ENCODE peak calls at places on chromosomes 13 and 19, in ten cellular contexts. P is pancreas; N is A172; B is stimulated activated CD4-positive, alpha-beta T cell treated with anti-CD3 and anti-CD28 coated beads, Interleukin-4, amount 100 ng/mL, for 24 hours; K is stimulated activated CD8-positive, alpha-beta memory T cell treated with anti-CD3 and anti-CD28 coated beads, Interleukin-4, amount 100 ng/mL, for 24 hours; Q is cardiac fibroblast; T is ureter; I is AG09319; W is progenitor cell of endocrine pancreas; Y is Ammon's horn. G is an unnamed sample.

GRCh38 chr19:3458595-3459284 is 21.6 kb downstream of the SMIM24 start:
- DNase-seq in W (no peak), P (peak), N (peak), T (no peak), Q (peak), Y (peak), K (no peak), I (no peak), B (no peak), G (peak)

GRCh38 chr19:3834349-3835054 is 34.3 kb downstream of the ZFR2 start:
- DNase-seq in Q (no peak), K (no peak), P (no peak), B (no peak), W (no peak), Y (no peak), N (no peak), I (no peak), T (no peak), G (no peak)

GRCh38 chr13:104442541-104442940 is 1376.3 kb upstream of the SLC10A2 start:
- DNase-seq in N (no peak), W (no peak), Y (no peak), T (no peak), B (no peak), Q (no peak), K (no peak), P (no peak), I (no peak), G (no peak)

GRCh38 chr19:18203408-18203862 is 407 bp downstream of the RAB3A start:
- DNase-seq in B (peak), N (no peak), P (no peak), Q (no peak), K (no peak), T (no peak), W (no peak), Y (peak), I (no peak), G (no peak)

GRCh38 chr19:7505682-7506384 is 10.1 kb upstream of the ZNF358 start:
- DNase-seq in P (no peak), Y (no peak), I (no peak), B (no peak), K (no peak), T (no peak), W (no peak), Q (no peak), N (peak), G (no peak)

GRCh38 chr13:74751739-74752138 is 617.5 kb upstream of the KLF12 start:
- DNase-seq in T (no peak), K (no peak), B (no peak), Q (no peak), P (no peak), Y (no peak), I (no peak), W (no peak), N (no peak), G (no peak)

GRCh38 chr13:87324558-87324957 is 346.6 kb upstream of the SLITRK5 start:
- DNase-seq in I (no peak), Y (no peak), Q (no peak), P (no peak), T (no peak), W (no peak), N (no peak), K (no peak), B (no peak), G (no peak)

GRCh38 chr13:110312669-110313031 is 5.6 kb downstream of the COL4A2 start:
- DNase-seq in W (no peak), T (no peak), Q (peak), K (no peak), B (no peak), P (no peak), N (peak), I (no peak), Y (no peak), G (no peak)

GRCh38 chr13:80040219-80040976 is 300.5 kb downstream of the SPRY2 start:
- DNase-seq in N (peak), K (no peak), I (peak), T (no peak), Y (no peak), W (no peak), Q (peak), B (no peak), P (no peak), G (no peak)

GRCh38 chr13:39406688-39407087 is 196.3 kb downstream of the LHFPL6 start:
- DNase-seq in Y (no peak), I (no peak), W (no peak), T (no peak), Q (no peak), K (no peak), B (no peak), P (no peak), N (no peak), G (no peak)

GRCh38 chr19:2282062-2282861 is at the start of gene PEAK3:
- DNase-seq in B (peak), N (peak), Y (peak), W (no peak), I (no peak), Q (peak), T (peak), P (peak), K (no peak), G (peak)

GRCh38 chr13:114106991-114107685 is 25.3 kb downstream of the RASA3 start:
- DNase-seq in P (no peak), W (no peak), I (no peak), K (no peak), Y (no peak), N (no peak), Q (no peak), T (no peak), B (no peak), G (no peak)

GRCh38 chr19:38440592-38440991 is 7.1 kb downstream of the RYR1 start:
- DNase-seq in P (no peak), T (no peak), B (no peak), I (no peak), W (no peak), K (no peak), Y (no peak), N (no peak), Q (no peak), G (no peak)

GRCh38 chr13:106176103-106176502 is 359.4 kb downstream of the EFNB2 start:
- DNase-seq in N (peak), B (no peak), Y (no peak), K (no peak), Q (peak), P (no peak), I (no peak), T (no peak), W (no peak), G (no peak)

GRCh38 chr19:18488403-18488723 is 33.5 kb downstream of the ELL start:
- DNase-seq in P (no peak), T (no peak), W (no peak), I (no peak), B (no peak), Q (no peak), N (peak), K (no peak), Y (no peak), G (no peak)

GRCh38 chr19:2171349-2172145 is 7.8 kb downstream of the DOT1L start:
- DNase-seq in Y (no peak), Q (peak), I (no peak), P (no peak), W (no peak), T (no peak), K (peak), N (no peak), B (peak), G (no peak)

GRCh38 chr13:32745509-32745908 is 159.3 kb downstream of the PDS5B start:
- DNase-seq in N (no peak), I (no peak), W (no peak), Q (no peak), P (no peak), B (no peak), Y (no peak), T (no peak), K (no peak), G (no peak)

GRCh38 chr19:15437355-15438123 is 12.2 kb downstream of the WIZ start:
- DNase-seq in Y (no peak), I (no peak), B (no peak), T (no peak), Q (no peak), W (no peak), P (no peak), K (no peak), N (no peak), G (no peak)

GRCh38 chr19:16040642-16041041 is 35.7 kb upstream of the TPM4 start:
- DNase-seq in Y (no peak), W (no peak), Q (peak), P (no peak), T (no peak), I (no peak), K (no peak), N (no peak), B (no peak), G (no peak)

GRCh38 chr13:39942901-39943273 is 287.4 kb downstream of the COG6 start:
- DNase-seq in Q (peak), P (peak), B (peak), Y (peak), I (peak), K (peak), W (peak), N (peak), T (peak), G (peak)

GRCh38 chr13:114132419-114133121 is at the start of gene RASA3:
- DNase-seq in N (peak), W (peak), K (no peak), I (peak), P (peak), T (peak), Q (peak), B (peak), Y (peak), G (peak)

GRCh38 chr13:109941221-109941620 is 154.8 kb upstream of the IRS2 start:
- DNase-seq in B (no peak), P (no peak), K (no peak), Y (no peak), T (no peak), N (peak), Q (no peak), I (no peak), W (no peak), G (no peak)

GRCh38 chr19:57398868-57399267 is 9.2 kb downstream of the ZNF548 start:
- DNase-seq in B (no peak), P (no peak), I (no peak), N (no peak), T (no peak), W (no peak), K (no peak), Q (no peak), Y (no peak), G (no peak)

GRCh38 chr13:98487522-98487921 is 89.4 kb downstream of the STK24 start:
- DNase-seq in N (no peak), W (no peak), Y (no peak), I (no peak), P (no peak), T (no peak), K (no peak), Q (no peak), B (no peak), G (no peak)

GRCh38 chr13:99985243-99985874 is 3.8 kb downstream of the ZIC2 start:
- DNase-seq in B (no peak), W (no peak), T (no peak), K (no peak), N (no peak), Q (no peak), Y (no peak), P (no peak), I (no peak), G (no peak)

GRCh38 chr19:511101-511841 is 4.0 kb downstream of the TPGS1 start:
- DNase-seq in P (peak), Y (peak), N (peak), B (peak), I (no peak), T (no peak), Q (peak), K (peak), W (no peak), G (no peak)

GRCh38 chr13:111480976-111481375 is 160.5 kb downstream of the TEX29 start:
- DNase-seq in K (no peak), I (no peak), N (no peak), B (no peak), Y (no peak), W (no peak), P (no peak), T (peak), Q (no peak), G (no peak)

GRCh38 chr19:11736696-11737095 is 2.0 kb downstream of the ZNF823 start:
- DNase-seq in W (no peak), T (peak), N (peak), B (peak), Q (peak), P (peak), K (no peak), Y (peak), I (no peak), G (peak)

GRCh38 chr13:109345433-109345941 is 440.9 kb downstream of the IRS2 start:
- DNase-seq in P (no peak), Y (no peak), Q (peak), W (no peak), T (no peak), K (no peak), N (peak), I (no peak), B (no peak), G (no peak)

GRCh38 chr19:42079886-42080763 is 4.2 kb downstream of the ZNF574 start:
- DNase-seq in W (no peak), P (no peak), I (no peak), Q (no peak), K (no peak), N (no peak), Y (no peak), T (no peak), B (no peak), G (no peak)

GRCh38 chr13:25929816-25930215 is 122.0 kb downstream of the SHISA2 start:
- DNase-seq in Y (no peak), Q (no peak), K (no peak), N (no peak), B (no peak), T (no peak), P (no peak), I (no peak), W (no peak), G (no peak)

GRCh38 chr19:2553510-2553909 is 77.6 kb downstream of the GADD45B start:
- DNase-seq in K (no peak), B (no peak), I (no peak), P (no peak), W (no peak), T (no peak), N (no peak), Q (no peak), Y (no peak), G (no peak)

GRCh38 chr13:33318744-33319143 is 33.2 kb upstream of the STARD13 start:
- DNase-seq in P (no peak), T (no peak), Y (no peak), N (no peak), Q (peak), K (no peak), I (no peak), B (no peak), W (no peak), G (no peak)

GRCh38 chr13:41546372-41547252 is 89.3 kb downstream of the RGCC start:
- DNase-seq in N (peak), Q (peak), K (no peak), T (no peak), I (no peak), P (no peak), W (no peak), B (no peak), Y (no peak), G (peak)

GRCh38 chr13:51457086-51457485 is 4.2 kb upstream of the INTS6 start:
- DNase-seq in Y (no peak), I (no peak), N (no peak), Q (no peak), K (no peak), W (no peak), T (no peak), P (no peak), B (no peak), G (no peak)

GRCh38 chr13:90531744-90532143 is 815.7 kb upstream of the MIR17HG start:
- DNase-seq in Q (no peak), K (no peak), I (no peak), N (no peak), B (no peak), T (no peak), P (no peak), W (no peak), Y (no peak), G (no peak)

GRCh38 chr19:18423258-18424020 is 4.2 kb downstream of the SSBP4 start:
- DNase-seq in P (no peak), T (no peak), N (no peak), B (no peak), Y (peak), Q (no peak), K (no peak), W (no peak), I (no peak), G (no peak)

GRCh38 chr13:24032674-24033073 is 127.8 kb upstream of the SPATA13 start:
- DNase-seq in T (no peak), B (no peak), Q (peak), P (peak), N (no peak), W (no peak), Y (no peak), K (no peak), I (no peak), G (no peak)

GRCh38 chr19:14405758-14406644 is 13.1 kb downstream of the DDX39A start:
- DNase-seq in B (peak), Y (peak), K (peak), P (peak), W (peak), T (peak), Q (peak), I (peak), N (peak), G (peak)